ENCODE peak calls at places on chromosomes 1 and 21, in eight cellular contexts. Y is IMR-90, Q is vagina, S is A549, W is H1, F is esophagus squamous epithelium, Z is body of pancreas, D is HepG2. L is an unnamed sample.

GRCh38 chr1:90023691-90024090 is 28.8 kb downstream of the ZNF326 start:
- DNase-seq in Y (no peak), Q (no peak), S (no peak), W (no peak), F (no peak), Z (no peak), D (no peak), L (no peak)

GRCh38 chr1:205994342-205994741 is 8.9 kb downstream of the RAB7B start:
- DNase-seq in Y (no peak), Q (no peak), S (no peak), W (no peak), F (no peak), Z (no peak), D (no peak), L (no peak)

GRCh38 chr1:24635195-24635843 is 7.8 kb upstream of the SRRM1 start:
- DNase-seq in Y (peak; percentile 83), Q (no peak), S (peak; percentile 76), W (no peak), F (no peak), Z (peak; percentile 57), D (peak; percentile 72), L (peak; percentile 29)

GRCh38 chr1:225771661-225772322 is 5.8 kb upstream of the SRP9 start:
- DNase-seq in Y (no peak), Q (no peak), S (no peak), W (no peak), F (no peak), Z (no peak), D (no peak), L (no peak)

GRCh38 chr1:172813330-172813729 is 154.4 kb downstream of the FASLG start:
- DNase-seq in Y (no peak), Q (no peak), S (no peak), W (no peak), F (no peak), Z (no peak), D (no peak), L (no peak)

GRCh38 chr1:110254604-110255003 is 44.5 kb downstream of the KCNC4 start:
- DNase-seq in Y (no peak), Q (no peak), S (no peak), W (no peak), F (no peak), Z (no peak), D (no peak), L (no peak)

GRCh38 chr1:114558548-114558947 is 22.9 kb downstream of the BCAS2 start:
- DNase-seq in Y (no peak), Q (no peak), S (peak; percentile 5), W (no peak), F (no peak), Z (no peak), D (peak; percentile 18), L (no peak)

GRCh38 chr21:38989745-38990423 is 184.2 kb downstream of the ETS2 start:
- DNase-seq in Y (peak; percentile 94), Q (no peak), S (no peak), W (no peak), F (no peak), Z (peak; percentile 18), D (peak; percentile 88), L (no peak)

GRCh38 chr1:5658340-5659316 is 333.6 kb downstream of the NPHP4 start:
- DNase-seq in Y (no peak), Q (no peak), S (no peak), W (no peak), F (no peak), Z (no peak), D (no peak), L (no peak)

GRCh38 chr1:230867119-230867902 is 1.0 kb downstream of the C1orf198 start:
- DNase-seq in Y (no peak), Q (no peak), S (no peak), W (no peak), F (no peak), Z (no peak), D (no peak), L (no peak)

GRCh38 chr1:230866171-230866811 is 2.0 kb downstream of the C1orf198 start:
- DNase-seq in Y (no peak), Q (no peak), S (peak; percentile 10), W (no peak), F (no peak), Z (peak; percentile 41), D (no peak), L (no peak)

GRCh38 chr1:230868736-230869385 is 540 bp upstream of the C1orf198 start:
- DNase-seq in Y (no peak), Q (no peak), S (peak; percentile 65), W (no peak), F (no peak), Z (peak; percentile 82), D (peak; percentile 41), L (no peak)

GRCh38 chr1:230869499-230869898 is 1.2 kb upstream of the C1orf198 start:
- DNase-seq in Y (peak; percentile 71), Q (no peak), S (no peak), W (no peak), F (no peak), Z (no peak), D (no peak), L (no peak)

DNA sequence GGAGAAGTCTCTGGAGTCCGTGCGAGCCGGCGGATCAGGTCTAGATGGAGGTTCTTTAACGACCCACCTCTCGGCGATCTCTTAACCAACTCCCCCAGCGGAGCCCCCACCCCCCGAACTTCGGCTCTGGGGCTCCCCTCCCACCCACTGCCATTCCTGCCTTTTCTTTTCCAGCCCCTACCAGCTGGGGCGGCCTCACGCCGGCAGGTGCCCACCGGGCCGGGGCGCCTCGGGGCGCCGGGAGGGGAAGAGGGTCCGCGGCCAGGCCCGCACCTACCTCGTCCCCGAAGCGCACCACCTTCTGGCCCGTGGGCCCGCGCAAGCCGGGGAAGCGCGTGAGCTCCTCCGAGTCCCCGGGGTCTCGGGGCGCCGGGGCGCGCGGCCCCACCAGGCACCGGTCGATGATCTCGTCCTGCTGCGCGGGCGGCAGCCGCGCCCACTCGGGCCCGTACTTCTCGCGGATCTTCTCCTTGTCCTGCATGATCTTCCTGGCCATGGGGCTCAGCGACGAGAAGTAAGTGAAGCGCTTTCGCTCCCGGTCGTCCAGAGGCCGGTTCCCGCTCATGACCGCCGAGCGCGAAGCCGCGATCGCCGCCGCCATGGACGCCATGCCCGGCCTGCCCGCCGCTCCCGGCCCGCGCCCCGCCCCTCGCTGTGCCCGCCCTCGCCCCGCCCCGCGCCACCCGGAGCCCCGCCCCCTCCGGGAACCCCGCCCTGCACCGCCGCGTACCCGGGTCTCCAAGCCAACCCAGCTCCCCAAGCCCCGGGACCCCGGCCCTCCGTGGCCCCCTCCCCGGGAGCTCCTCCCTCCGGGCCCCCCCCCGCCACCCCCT is at the start of gene C1orf198:
- DNase-seq in Y (no peak), Q (no peak), S (peak; percentile 56), W (no peak), F (no peak), Z (peak; percentile 68), D (peak; percentile 32), L (peak; percentile 69)
- TF ChIP-seq POLR2A in Y (peak; percentile 48), Q (peak; percentile 69), S (peak; percentile 93), W (peak; percentile 15), F (no peak), Z (peak; percentile 83), D (peak; percentile 85), L (peak; percentile 39)

GRCh38 chr1:26938004-26938658 is 16.6 kb downstream of the NUDC start:
- DNase-seq in Y (no peak), Q (no peak), S (no peak), W (no peak), F (no peak), Z (no peak), D (peak; percentile 98), L (no peak)
- TF ChIP-seq POLR2A in Y (no peak), Q (no peak), S (no peak), W (no peak), F (no peak), Z (no peak), D (peak; percentile 51), L (no peak)

DNA sequence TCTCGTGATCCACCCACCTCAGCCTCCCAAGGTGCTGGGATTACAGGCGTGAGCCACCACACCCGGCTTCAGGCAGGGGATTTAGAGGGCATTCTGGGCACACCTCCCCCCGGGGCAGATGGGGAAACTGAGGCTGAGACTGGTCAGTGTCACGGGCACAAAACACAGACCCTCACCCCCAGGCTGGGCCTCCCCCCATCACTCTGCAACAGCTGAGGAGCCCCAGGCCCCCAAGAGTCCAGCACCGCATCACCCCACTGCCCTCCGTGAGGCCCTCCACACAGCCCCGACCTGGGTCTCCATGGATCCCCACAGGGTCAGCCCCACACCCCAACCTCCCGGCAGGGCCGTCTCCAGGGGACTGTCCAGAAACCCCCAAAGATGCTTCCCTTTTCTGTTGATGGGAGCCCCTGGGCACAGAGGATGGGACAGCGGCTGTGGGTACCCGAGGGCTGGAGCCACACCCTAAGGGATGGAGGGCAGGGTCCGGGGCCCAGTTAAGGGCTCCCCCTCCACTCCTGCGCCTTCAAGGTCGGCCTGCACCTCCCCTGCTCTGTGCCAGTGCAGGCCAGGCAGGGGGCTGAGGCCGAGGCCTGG is 11.0 kb downstream of the TNFRSF14 start:
- DNase-seq in Y (no peak), Q (no peak), S (no peak), W (no peak), F (no peak), Z (no peak), D (no peak), L (no peak)
- TF ChIP-seq POLR2A in Y (no peak), Q (no peak), S (no peak), W (no peak), F (no peak), Z (no peak), D (no peak), L (no peak)

GRCh38 chr1:156124557-156125483 is 10.3 kb downstream of the LMNA start:
- DNase-seq in Y (no peak), Q (no peak), S (peak; percentile 85), W (no peak), F (no peak), Z (peak; percentile 43), D (no peak), L (no peak)

GRCh38 chr1:156122086-156122485 is 7.6 kb downstream of the LMNA start:
- DNase-seq in Y (no peak), Q (no peak), S (no peak), W (no peak), F (no peak), Z (no peak), D (no peak), L (no peak)

GRCh38 chr1:156122519-156123355 is 8.2 kb downstream of the LMNA start:
- DNase-seq in Y (peak; percentile 92), Q (no peak), S (peak; percentile 87), W (no peak), F (no peak), Z (peak; percentile 88), D (peak; percentile 70), L (no peak)

GRCh38 chr1:156121441-156121840 is 6.9 kb downstream of the LMNA start:
- DNase-seq in Y (no peak), Q (no peak), S (no peak), W (no peak), F (no peak), Z (no peak), D (no peak), L (no peak)

DNA sequence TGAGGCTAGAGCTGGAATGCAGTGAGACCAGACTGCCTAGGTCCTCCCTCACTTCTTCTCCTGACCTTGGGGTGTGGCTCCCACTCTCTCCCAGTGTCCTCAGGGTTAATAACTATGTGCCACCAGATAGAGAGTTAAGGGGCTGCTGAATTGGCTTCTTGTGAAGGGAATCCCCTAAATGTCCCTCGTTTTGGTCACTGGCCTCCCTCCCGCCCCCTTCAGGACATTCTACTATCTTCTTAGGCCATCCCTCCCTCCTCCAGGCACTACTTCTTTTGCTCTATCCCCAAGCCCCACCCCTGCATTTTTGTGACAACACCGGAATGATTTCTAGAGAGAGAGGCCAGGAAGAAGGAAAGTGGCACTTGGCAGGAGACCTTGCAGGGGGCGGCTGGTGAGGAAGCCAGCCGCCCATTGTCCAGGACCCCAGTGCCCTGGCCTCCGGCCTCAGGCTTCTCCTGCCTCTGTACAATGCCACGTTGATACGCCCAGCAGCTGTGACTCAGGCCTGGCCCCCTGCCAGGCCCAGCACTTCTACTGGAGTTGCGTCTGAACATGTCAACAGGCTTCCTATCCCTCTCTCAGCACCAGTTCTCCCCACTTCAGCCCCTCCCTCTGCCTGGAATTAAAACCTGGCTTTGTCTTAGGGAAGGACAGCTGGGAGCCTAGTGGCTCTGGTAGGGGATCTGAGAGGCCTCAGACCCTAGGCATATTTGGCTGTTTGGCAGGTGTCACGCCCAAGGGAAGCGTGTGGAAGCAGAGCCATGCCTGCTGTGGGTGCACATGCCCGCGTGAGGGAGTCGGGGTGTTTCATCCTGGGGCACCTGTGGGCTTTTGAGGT is 9.1 kb downstream of the LMNA start:
- DNase-seq in Y (peak; percentile 98), Q (peak; percentile 99), S (peak; percentile 95), W (no peak), F (peak; percentile 65), Z (peak; percentile 96), D (peak; percentile 93), L (no peak)
- TF ChIP-seq POLR2A in Y (peak; percentile 61), Q (peak; percentile 64), S (peak; percentile 12), W (peak; percentile 72), F (peak; percentile 44), Z (peak; percentile 25), D (no peak), L (no peak)

L was measured in GM12892.